ENCODE peak calls at places on chromosomes 2 and 18, in nine cellular contexts. One of them, this sample, is unnamed.

GRCh38 chr2:229445013-229445412 is 173.9 kb upstream of the PID1 start:
- DNase-seq in endothelial cell of umbilical vein: peak; percentile 87
- DNase-seq in stomach: peak; percentile 35
- DNase-seq in transverse colon: peak; percentile 24
- DNase-seq in sigmoid colon: peak; percentile 92
- DNase-seq in HCT116: peak; percentile 72
- DNase-seq in HL-60: no peak
- DNase-seq in K562: no peak
- DNase-seq in HepG2: peak; percentile 74
- DNase-seq in this sample: peak; percentile 94

GRCh38 chr2:25567406-25567805 is 106.0 kb downstream of the DTNB start:
- DNase-seq in sigmoid colon: no peak
- DNase-seq in HepG2: peak; percentile 56
- DNase-seq in endothelial cell of umbilical vein: peak; percentile 67
- DNase-seq in stomach: no peak
- DNase-seq in HCT116: peak; percentile 10
- DNase-seq in K562: no peak
- DNase-seq in transverse colon: no peak
- DNase-seq in HL-60: peak; percentile 60
- DNase-seq in this sample: peak; percentile 24

GRCh38 chr2:80560298-80560697 is 255.7 kb upstream of the LRRTM1 start:
- DNase-seq in HL-60: no peak
- DNase-seq in sigmoid colon: no peak
- DNase-seq in K562: no peak
- DNase-seq in HCT116: no peak
- DNase-seq in transverse colon: no peak
- DNase-seq in endothelial cell of umbilical vein: no peak
- DNase-seq in stomach: no peak
- DNase-seq in HepG2: no peak
- DNase-seq in this sample: no peak

GRCh38 chr2:200966770-200967169 is 3.3 kb upstream of the ORC2 start:
- DNase-seq in stomach: no peak
- DNase-seq in K562: peak; percentile 31
- DNase-seq in sigmoid colon: no peak
- DNase-seq in transverse colon: no peak
- DNase-seq in HL-60: no peak
- DNase-seq in endothelial cell of umbilical vein: peak; percentile 59
- DNase-seq in HCT116: peak; percentile 46
- DNase-seq in HepG2: no peak
- DNase-seq in this sample: no peak

GRCh38 chr2:236820763-236821344 is 251.2 kb downstream of the ACKR3 start:
- DNase-seq in sigmoid colon: no peak
- DNase-seq in HepG2: no peak
- DNase-seq in K562: no peak
- DNase-seq in endothelial cell of umbilical vein: no peak
- DNase-seq in transverse colon: no peak
- DNase-seq in HL-60: no peak
- DNase-seq in stomach: no peak
- DNase-seq in HCT116: no peak
- DNase-seq in this sample: no peak

GRCh38 chr2:239294571-239295054 is 106.2 kb downstream of the HDAC4 start:
- DNase-seq in K562: peak; percentile 75
- DNase-seq in HL-60: no peak
- DNase-seq in transverse colon: peak; percentile 76
- DNase-seq in HepG2: no peak
- DNase-seq in endothelial cell of umbilical vein: no peak
- DNase-seq in HCT116: no peak
- DNase-seq in sigmoid colon: peak; percentile 64
- DNase-seq in stomach: no peak
- DNase-seq in this sample: no peak

GRCh38 chr2:233428438-233428837 is 74.1 kb downstream of the DGKD start:
- DNase-seq in sigmoid colon: no peak
- DNase-seq in K562: no peak
- DNase-seq in transverse colon: no peak
- DNase-seq in HepG2: no peak
- DNase-seq in HL-60: no peak
- DNase-seq in stomach: peak; percentile 20
- DNase-seq in endothelial cell of umbilical vein: no peak
- DNase-seq in HCT116: no peak
- DNase-seq in this sample: no peak

GRCh38 chr2:130319536-130319935 is 23.2 kb upstream of the IMP4 start:
- DNase-seq in K562: no peak
- DNase-seq in HepG2: no peak
- DNase-seq in sigmoid colon: no peak
- DNase-seq in endothelial cell of umbilical vein: no peak
- DNase-seq in HL-60: no peak
- DNase-seq in transverse colon: no peak
- DNase-seq in HCT116: no peak
- DNase-seq in stomach: no peak
- DNase-seq in this sample: no peak

GRCh38 chr2:238459081-238459629 is 32.4 kb downstream of the ASB1 start:
- DNase-seq in K562: no peak
- DNase-seq in HL-60: no peak
- DNase-seq in HCT116: no peak
- DNase-seq in sigmoid colon: peak; percentile 90
- DNase-seq in HepG2: no peak
- DNase-seq in stomach: peak; percentile 67
- DNase-seq in transverse colon: no peak
- DNase-seq in endothelial cell of umbilical vein: no peak
- DNase-seq in this sample: no peak

GRCh38 chr2:202014328-202015034 is 19.2 kb upstream of the FZD7 start:
- DNase-seq in transverse colon: no peak
- DNase-seq in HCT116: no peak
- DNase-seq in K562: no peak
- DNase-seq in stomach: no peak
- DNase-seq in HepG2: no peak
- DNase-seq in HL-60: no peak
- DNase-seq in sigmoid colon: no peak
- DNase-seq in endothelial cell of umbilical vein: no peak
- DNase-seq in this sample: no peak

GRCh38 chr18:12282436-12283039 is 25.5 kb upstream of the TUBB6 start:
- DNase-seq in endothelial cell of umbilical vein: no peak
- DNase-seq in stomach: no peak
- DNase-seq in sigmoid colon: no peak
- DNase-seq in HepG2: peak; percentile 27
- DNase-seq in transverse colon: no peak
- DNase-seq in HL-60: no peak
- DNase-seq in K562: no peak
- DNase-seq in HCT116: no peak
- DNase-seq in this sample: no peak

GRCh38 chr2:165758276-165758675 is 35.8 kb downstream of the GALNT3 start:
- DNase-seq in HCT116: no peak
- DNase-seq in HepG2: no peak
- DNase-seq in sigmoid colon: no peak
- DNase-seq in transverse colon: no peak
- DNase-seq in stomach: no peak
- DNase-seq in K562: no peak
- DNase-seq in endothelial cell of umbilical vein: peak; percentile 4
- DNase-seq in HL-60: no peak
- DNase-seq in this sample: no peak

GRCh38 chr18:67290421-67290820 is 226.1 kb downstream of the DSEL start:
- DNase-seq in K562: no peak
- DNase-seq in endothelial cell of umbilical vein: no peak
- DNase-seq in transverse colon: no peak
- DNase-seq in HepG2: no peak
- DNase-seq in sigmoid colon: no peak
- DNase-seq in stomach: no peak
- DNase-seq in HCT116: no peak
- DNase-seq in HL-60: no peak
- DNase-seq in this sample: no peak

GRCh38 chr2:113699048-113699447 is 57.4 kb downstream of the SLC35F5 start:
- DNase-seq in endothelial cell of umbilical vein: no peak
- DNase-seq in HepG2: no peak
- DNase-seq in HCT116: no peak
- DNase-seq in K562: no peak
- DNase-seq in sigmoid colon: no peak
- DNase-seq in stomach: no peak
- DNase-seq in transverse colon: no peak
- DNase-seq in HL-60: no peak
- DNase-seq in this sample: no peak

GRCh38 chr2:6791682-6792081 is 74.0 kb downstream of the CMPK2 start:
- DNase-seq in HCT116: no peak
- DNase-seq in transverse colon: no peak
- DNase-seq in sigmoid colon: no peak
- DNase-seq in HL-60: no peak
- DNase-seq in stomach: no peak
- DNase-seq in endothelial cell of umbilical vein: no peak
- DNase-seq in HepG2: no peak
- DNase-seq in K562: no peak
- DNase-seq in this sample: no peak

GRCh38 chr2:59025157-59025757 is 784.1 kb upstream of the FANCL start:
- DNase-seq in stomach: peak; percentile 27
- DNase-seq in sigmoid colon: no peak
- DNase-seq in endothelial cell of umbilical vein: peak; percentile 8
- DNase-seq in HL-60: peak; percentile 22
- DNase-seq in K562: peak; percentile 34
- DNase-seq in HCT116: peak; percentile 8
- DNase-seq in transverse colon: peak; percentile 16
- DNase-seq in HepG2: peak; percentile 13
- DNase-seq in this sample: peak; percentile 20

GRCh38 chr2:49240608-49241007 is 86.3 kb upstream of the FSHR start:
- DNase-seq in stomach: no peak
- DNase-seq in endothelial cell of umbilical vein: no peak
- DNase-seq in HL-60: no peak
- DNase-seq in transverse colon: no peak
- DNase-seq in K562: no peak
- DNase-seq in HepG2: peak; percentile 54
- DNase-seq in sigmoid colon: no peak
- DNase-seq in HCT116: no peak
- DNase-seq in this sample: no peak

GRCh38 chr2:164979113-164979512 is 23.8 kb upstream of the SLC38A11 start:
- DNase-seq in HL-60: no peak
- DNase-seq in HCT116: no peak
- DNase-seq in transverse colon: no peak
- DNase-seq in sigmoid colon: no peak
- DNase-seq in endothelial cell of umbilical vein: no peak
- DNase-seq in K562: no peak
- DNase-seq in HepG2: no peak
- DNase-seq in stomach: no peak
- DNase-seq in this sample: no peak

GRCh38 chr2:190477563-190478454 is 56.7 kb downstream of the NEMP2 start:
- DNase-seq in transverse colon: no peak
- DNase-seq in HCT116: no peak
- DNase-seq in HL-60: no peak
- DNase-seq in stomach: no peak
- DNase-seq in sigmoid colon: no peak
- DNase-seq in K562: no peak
- DNase-seq in endothelial cell of umbilical vein: no peak
- DNase-seq in HepG2: no peak
- DNase-seq in this sample: no peak
- H3K4me3 ChIP-seq in transverse colon: no peak overlapping the region
- H3K4me3 ChIP-seq in HCT116: no peak overlapping the region
- H3K4me3 ChIP-seq in HL-60: no peak overlapping the region
- H3K4me3 ChIP-seq in stomach: peak overlapping the region; percentile 6
- H3K4me3 ChIP-seq in sigmoid colon: no peak overlapping the region
- H3K4me3 ChIP-seq in K562: no peak overlapping the region
- H3K4me3 ChIP-seq in endothelial cell of umbilical vein: no peak overlapping the region
- H3K4me3 ChIP-seq in HepG2: no peak overlapping the region
- H3K4me3 ChIP-seq in this sample: no peak overlapping the region

GRCh38 chr18:32437080-32437834 is 33.4 kb downstream of the GAREM1 start:
- DNase-seq in endothelial cell of umbilical vein: no peak
- DNase-seq in stomach: no peak
- DNase-seq in sigmoid colon: no peak
- DNase-seq in K562: no peak
- DNase-seq in HCT116: no peak
- DNase-seq in HL-60: no peak
- DNase-seq in HepG2: no peak
- DNase-seq in transverse colon: no peak
- DNase-seq in this sample: no peak
- TF ChIP-seq POLR2AphosphoS5 in endothelial cell of umbilical vein: no peak
- TF ChIP-seq POLR2AphosphoS5 in stomach: no peak
- TF ChIP-seq POLR2AphosphoS5 in sigmoid colon: no peak
- TF ChIP-seq POLR2AphosphoS5 in K562: no peak
- TF ChIP-seq POLR2AphosphoS5 in HCT116: no peak
- TF ChIP-seq POLR2AphosphoS5 in HL-60: no peak
- TF ChIP-seq POLR2AphosphoS5 in HepG2: no peak
- TF ChIP-seq POLR2AphosphoS5 in transverse colon: no peak
- TF ChIP-seq POLR2AphosphoS5 in this sample: no peak

GRCh38 chr2:218980800-218981389 is 4.1 kb downstream of the FEV start:
- DNase-seq in K562: no peak
- DNase-seq in HCT116: no peak
- DNase-seq in endothelial cell of umbilical vein: no peak
- DNase-seq in HL-60: no peak
- DNase-seq in transverse colon: no peak
- DNase-seq in HepG2: no peak
- DNase-seq in sigmoid colon: peak; percentile 54
- DNase-seq in stomach: no peak
- DNase-seq in this sample: no peak
- H3K4me3 ChIP-seq in K562: no peak overlapping the region
- H3K4me3 ChIP-seq in HCT116: no peak overlapping the region
- H3K4me3 ChIP-seq in endothelial cell of umbilical vein: no peak overlapping the region
- H3K4me3 ChIP-seq in HL-60: no peak overlapping the region
- H3K4me3 ChIP-seq in transverse colon: no peak overlapping the region
- H3K4me3 ChIP-seq in HepG2: no peak overlapping the region
- H3K4me3 ChIP-seq in sigmoid colon: no peak overlapping the region
- H3K4me3 ChIP-seq in stomach: no peak overlapping the region
- H3K4me3 ChIP-seq in this sample: peak overlapping the region; percentile 49

GRCh38 chr18:13427354-13427753 is 208.8 kb downstream of the LDLRAD4 start:
- DNase-seq in K562: no peak
- DNase-seq in sigmoid colon: peak; percentile 59
- DNase-seq in HepG2: no peak
- DNase-seq in stomach: peak; percentile 45
- DNase-seq in transverse colon: no peak
- DNase-seq in HCT116: no peak
- DNase-seq in HL-60: no peak
- DNase-seq in endothelial cell of umbilical vein: peak; percentile 93
- DNase-seq in this sample: no peak
- TF ChIP-seq POLR2AphosphoS5 in K562: no peak
- TF ChIP-seq POLR2AphosphoS5 in sigmoid colon: no peak
- TF ChIP-seq POLR2AphosphoS5 in HepG2: no peak
- TF ChIP-seq POLR2AphosphoS5 in stomach: no peak
- TF ChIP-seq POLR2AphosphoS5 in transverse colon: no peak
- TF ChIP-seq POLR2AphosphoS5 in HCT116: no peak
- TF ChIP-seq POLR2AphosphoS5 in HL-60: no peak
- TF ChIP-seq POLR2AphosphoS5 in endothelial cell of umbilical vein: no peak
- TF ChIP-seq POLR2AphosphoS5 in this sample: no peak

DNA sequence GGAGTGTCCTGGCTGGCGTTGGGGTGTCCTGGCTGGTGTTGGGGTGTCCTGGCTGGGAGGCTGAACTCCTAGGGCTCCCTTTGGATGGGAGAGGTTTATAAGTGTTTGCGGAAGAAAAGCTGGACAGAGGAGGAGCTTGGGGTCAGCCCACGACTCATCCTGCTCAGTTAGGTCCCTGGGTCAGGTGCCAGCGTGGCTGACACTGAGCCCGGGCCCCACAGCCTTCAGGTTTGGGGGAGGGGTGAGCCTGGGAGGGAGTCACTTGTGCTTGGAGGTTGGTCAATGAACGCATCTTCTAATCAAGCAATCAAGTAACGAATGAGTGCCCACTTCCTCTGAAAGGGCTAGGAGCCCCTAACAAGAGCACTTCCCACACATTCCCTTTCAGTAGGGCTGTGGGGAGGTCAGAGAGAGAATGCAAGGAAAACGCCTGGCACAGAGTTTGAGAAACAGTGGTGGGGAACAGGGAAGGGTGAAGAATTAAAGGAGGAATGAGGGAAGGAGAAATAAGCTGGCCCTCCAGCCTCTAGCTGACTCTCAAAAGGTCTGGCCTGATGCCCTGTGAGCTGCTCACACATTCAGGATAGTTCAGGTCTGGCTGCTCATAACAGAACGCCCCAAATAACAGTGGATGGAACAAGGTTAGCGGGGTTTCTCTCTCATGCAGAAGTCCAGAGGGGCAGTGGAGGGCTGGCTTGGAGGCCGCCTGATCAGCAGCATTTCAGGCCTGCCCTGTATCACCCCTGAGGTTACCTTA is 670 bp downstream of the KCNIP3 start:
- DNase-seq in sigmoid colon: no peak
- DNase-seq in HL-60: no peak
- DNase-seq in endothelial cell of umbilical vein: no peak
- DNase-seq in K562: no peak
- DNase-seq in transverse colon: no peak
- DNase-seq in stomach: no peak
- DNase-seq in HCT116: no peak
- DNase-seq in HepG2: no peak
- DNase-seq in this sample: no peak
- H3K4me3 ChIP-seq in sigmoid colon: no peak overlapping the region
- H3K4me3 ChIP-seq in HL-60: no peak overlapping the region
- H3K4me3 ChIP-seq in endothelial cell of umbilical vein: no peak overlapping the region
- H3K4me3 ChIP-seq in K562: no peak overlapping the region
- H3K4me3 ChIP-seq in transverse colon: no peak overlapping the region
- H3K4me3 ChIP-seq in stomach: no peak overlapping the region
- H3K4me3 ChIP-seq in HCT116: no peak overlapping the region
- H3K4me3 ChIP-seq in HepG2: no peak overlapping the region
- H3K4me3 ChIP-seq in this sample: no peak overlapping the region

This sample was measured in Panc1.